ENCODE peak calls at places on chromosomes 1 and 21, in seven cellular contexts. One of them, this sample, is unnamed.

GRCh38 chr1:150121236-150121862 is 28.4 kb upstream of the PLEKHO1 start:
- DNase-seq in Panc1: no peak
- DNase-seq in spleen: no peak
- DNase-seq in K562: no peak
- DNase-seq in transverse colon: no peak
- DNase-seq in stomach: no peak
- DNase-seq in endothelial cell of umbilical vein: no peak
- DNase-seq in this sample: no peak

GRCh38 chr1:171350579-171350978 is 36.6 kb downstream of the FMO4 start:
- DNase-seq in endothelial cell of umbilical vein: no peak
- DNase-seq in Panc1: no peak
- DNase-seq in K562: no peak
- DNase-seq in stomach: no peak
- DNase-seq in transverse colon: no peak
- DNase-seq in spleen: no peak
- DNase-seq in this sample: no peak

GRCh38 chr21:42503711-42504110 is 7.7 kb upstream of the RSPH1 start:
- DNase-seq in endothelial cell of umbilical vein: no peak
- DNase-seq in K562: no peak
- DNase-seq in stomach: no peak
- DNase-seq in Panc1: no peak
- DNase-seq in spleen: no peak
- DNase-seq in transverse colon: no peak
- DNase-seq in this sample: no peak

GRCh38 chr21:45540601-45540970 is 1.7 kb downstream of the SLC19A1 start:
- DNase-seq in K562: no peak
- DNase-seq in endothelial cell of umbilical vein: no peak
- DNase-seq in stomach: peak; percentile 24
- DNase-seq in Panc1: no peak
- DNase-seq in spleen: peak; percentile 72
- DNase-seq in transverse colon: no peak
- DNase-seq in this sample: no peak

GRCh38 chr1:201766117-201766863 is 62.7 kb upstream of the IPO9 start:
- DNase-seq in spleen: no peak
- DNase-seq in stomach: no peak
- DNase-seq in Panc1: no peak
- DNase-seq in transverse colon: no peak
- DNase-seq in K562: no peak
- DNase-seq in endothelial cell of umbilical vein: no peak
- DNase-seq in this sample: no peak

GRCh38 chr1:152699746-152700145 is 1.6 kb downstream of the LCE2A start:
- DNase-seq in spleen: no peak
- DNase-seq in stomach: no peak
- DNase-seq in endothelial cell of umbilical vein: no peak
- DNase-seq in K562: no peak
- DNase-seq in Panc1: no peak
- DNase-seq in transverse colon: no peak
- DNase-seq in this sample: no peak

GRCh38 chr1:91876040-91876470 is 9.9 kb downstream of the TGFBR3 start:
- DNase-seq in endothelial cell of umbilical vein: no peak
- DNase-seq in transverse colon: no peak
- DNase-seq in spleen: no peak
- DNase-seq in Panc1: no peak
- DNase-seq in stomach: no peak
- DNase-seq in K562: no peak
- DNase-seq in this sample: no peak

GRCh38 chr1:85325920-85326319 is 49.5 kb upstream of the BCL10 start:
- DNase-seq in transverse colon: no peak
- DNase-seq in K562: no peak
- DNase-seq in Panc1: no peak
- DNase-seq in spleen: no peak
- DNase-seq in stomach: no peak
- DNase-seq in endothelial cell of umbilical vein: no peak
- DNase-seq in this sample: no peak

GRCh38 chr1:93694039-93694438 is 12.4 kb upstream of the BCAR3 start:
- DNase-seq in K562: no peak
- DNase-seq in stomach: no peak
- DNase-seq in spleen: no peak
- DNase-seq in endothelial cell of umbilical vein: peak; percentile 12
- DNase-seq in Panc1: no peak
- DNase-seq in transverse colon: no peak
- DNase-seq in this sample: no peak

GRCh38 chr1:42319128-42319851 is 15.7 kb downstream of the FOXJ3 start:
- DNase-seq in spleen: no peak
- DNase-seq in endothelial cell of umbilical vein: peak; percentile 43
- DNase-seq in transverse colon: no peak
- DNase-seq in K562: no peak
- DNase-seq in stomach: no peak
- DNase-seq in Panc1: no peak
- DNase-seq in this sample: no peak

GRCh38 chr1:205610036-205610435 is 21.8 kb downstream of the ELK4 start:
- DNase-seq in K562: no peak
- DNase-seq in stomach: no peak
- DNase-seq in spleen: no peak
- DNase-seq in transverse colon: no peak
- DNase-seq in Panc1: no peak
- DNase-seq in endothelial cell of umbilical vein: peak; percentile 87
- DNase-seq in this sample: no peak

GRCh38 chr1:99963041-99963795 is 6.6 kb upstream of the SLC35A3 start:
- DNase-seq in stomach: no peak
- DNase-seq in K562: no peak
- DNase-seq in transverse colon: no peak
- DNase-seq in spleen: no peak
- DNase-seq in endothelial cell of umbilical vein: peak; percentile 47
- DNase-seq in Panc1: no peak
- DNase-seq in this sample: no peak

GRCh38 chr21:40047993-40048730 is 180.9 kb downstream of the PCP4 start:
- DNase-seq in K562: no peak
- DNase-seq in spleen: no peak
- DNase-seq in endothelial cell of umbilical vein: no peak
- DNase-seq in Panc1: no peak
- DNase-seq in stomach: no peak
- DNase-seq in transverse colon: no peak
- DNase-seq in this sample: no peak

GRCh38 chr1:6897138-6897537 is 111.9 kb downstream of the CAMTA1 start:
- DNase-seq in stomach: no peak
- DNase-seq in transverse colon: no peak
- DNase-seq in spleen: no peak
- DNase-seq in Panc1: no peak
- DNase-seq in K562: no peak
- DNase-seq in endothelial cell of umbilical vein: no peak
- DNase-seq in this sample: no peak

GRCh38 chr1:36484099-36484498 is 1.4 kb upstream of the CSF3R start:
- DNase-seq in spleen: no peak
- DNase-seq in stomach: no peak
- DNase-seq in transverse colon: no peak
- DNase-seq in endothelial cell of umbilical vein: no peak
- DNase-seq in K562: no peak
- DNase-seq in Panc1: no peak
- DNase-seq in this sample: no peak

GRCh38 chr1:246969621-246970020 is 37.9 kb upstream of the AHCTF1 start:
- DNase-seq in endothelial cell of umbilical vein: no peak
- DNase-seq in K562: no peak
- DNase-seq in Panc1: no peak
- DNase-seq in transverse colon: no peak
- DNase-seq in stomach: no peak
- DNase-seq in spleen: no peak
- DNase-seq in this sample: no peak
- H3K9me3 ChIP-seq in endothelial cell of umbilical vein: no peaks in the 10 kb centered on the region
- H3K9me3 ChIP-seq in K562: peaks cover 7% of the 10 kb centered on the region
- H3K9me3 ChIP-seq in Panc1: peaks cover 7% of the 10 kb centered on the region
- H3K9me3 ChIP-seq in transverse colon: no peaks in the 10 kb centered on the region
- H3K9me3 ChIP-seq in stomach: peaks cover 9% of the 10 kb centered on the region
- H3K9me3 ChIP-seq in spleen: peaks cover 13% of the 10 kb centered on the region
- H3K9me3 ChIP-seq in this sample: peaks cover 7% of the 10 kb centered on the region

GRCh38 chr21:38752051-38752505 is 53.7 kb upstream of the ETS2 start:
- DNase-seq in spleen: no peak
- DNase-seq in stomach: no peak
- DNase-seq in K562: no peak
- DNase-seq in transverse colon: no peak
- DNase-seq in Panc1: no peak
- DNase-seq in endothelial cell of umbilical vein: no peak
- DNase-seq in this sample: no peak

GRCh38 chr21:38758815-38759214 is 46.9 kb upstream of the ETS2 start:
- DNase-seq in K562: no peak
- DNase-seq in spleen: no peak
- DNase-seq in transverse colon: no peak
- DNase-seq in endothelial cell of umbilical vein: no peak
- DNase-seq in Panc1: no peak
- DNase-seq in stomach: peak; percentile 55
- DNase-seq in this sample: no peak

GRCh38 chr21:38756746-38757145 is 49.0 kb upstream of the ETS2 start:
- DNase-seq in Panc1: no peak
- DNase-seq in endothelial cell of umbilical vein: no peak
- DNase-seq in K562: no peak
- DNase-seq in transverse colon: no peak
- DNase-seq in spleen: no peak
- DNase-seq in stomach: no peak
- DNase-seq in this sample: no peak

GRCh38 chr21:38751379-38752050 is 54.2 kb upstream of the ETS2 start:
- DNase-seq in K562: no peak
- DNase-seq in transverse colon: no peak
- DNase-seq in spleen: peak; percentile 83
- DNase-seq in Panc1: no peak
- DNase-seq in endothelial cell of umbilical vein: peak; percentile 30
- DNase-seq in stomach: no peak
- DNase-seq in this sample: peak; percentile 85

GRCh38 chr21:38753114-38754100 is 52.3 kb upstream of the ETS2 start:
- DNase-seq in Panc1: no peak
- DNase-seq in endothelial cell of umbilical vein: no peak
- DNase-seq in stomach: no peak
- DNase-seq in spleen: no peak
- DNase-seq in K562: no peak
- DNase-seq in transverse colon: no peak
- DNase-seq in this sample: no peak
- TF ChIP-seq POLR2AphosphoS5 in Panc1: no peak
- TF ChIP-seq POLR2AphosphoS5 in endothelial cell of umbilical vein: no peak
- TF ChIP-seq POLR2AphosphoS5 in stomach: peak; percentile 54
- TF ChIP-seq POLR2AphosphoS5 in spleen: no peak
- TF ChIP-seq POLR2AphosphoS5 in K562: no peak
- TF ChIP-seq POLR2AphosphoS5 in transverse colon: peak; percentile 42
- TF ChIP-seq POLR2AphosphoS5 in this sample: no peak

GRCh38 chr1:239174880-239175279 is 211.5 kb upstream of the CHRM3 start:
- DNase-seq in stomach: no peak
- DNase-seq in transverse colon: no peak
- DNase-seq in Panc1: no peak
- DNase-seq in spleen: no peak
- DNase-seq in K562: no peak
- DNase-seq in endothelial cell of umbilical vein: no peak
- DNase-seq in this sample: no peak
- H3K9me3 ChIP-seq in stomach: no peaks in the 10 kb centered on the region
- H3K9me3 ChIP-seq in transverse colon: peaks cover 3% of the 10 kb centered on the region
- H3K9me3 ChIP-seq in Panc1: no peaks in the 10 kb centered on the region
- H3K9me3 ChIP-seq in spleen: no peaks in the 10 kb centered on the region
- H3K9me3 ChIP-seq in K562: peaks cover 2% of the 10 kb centered on the region
- H3K9me3 ChIP-seq in endothelial cell of umbilical vein: peaks cover 3% of the 10 kb centered on the region
- H3K9me3 ChIP-seq in this sample: no peaks in the 10 kb centered on the region

GRCh38 chr1:26287033-26287711 is 7.3 kb downstream of the SH3BGRL3 start:
- DNase-seq in stomach: peak; percentile 44
- DNase-seq in endothelial cell of umbilical vein: no peak
- DNase-seq in Panc1: no peak
- DNase-seq in spleen: peak; percentile 93
- DNase-seq in K562: peak; percentile 96
- DNase-seq in transverse colon: peak; percentile 70
- DNase-seq in this sample: peak; percentile 46
- TF ChIP-seq POLR2AphosphoS5 in stomach: no peak
- TF ChIP-seq POLR2AphosphoS5 in endothelial cell of umbilical vein: no peak
- TF ChIP-seq POLR2AphosphoS5 in Panc1: no peak
- TF ChIP-seq POLR2AphosphoS5 in spleen: peak; percentile 78
- TF ChIP-seq POLR2AphosphoS5 in K562: peak; percentile 98
- TF ChIP-seq POLR2AphosphoS5 in transverse colon: peak; percentile 11
- TF ChIP-seq POLR2AphosphoS5 in this sample: no peak

DNA sequence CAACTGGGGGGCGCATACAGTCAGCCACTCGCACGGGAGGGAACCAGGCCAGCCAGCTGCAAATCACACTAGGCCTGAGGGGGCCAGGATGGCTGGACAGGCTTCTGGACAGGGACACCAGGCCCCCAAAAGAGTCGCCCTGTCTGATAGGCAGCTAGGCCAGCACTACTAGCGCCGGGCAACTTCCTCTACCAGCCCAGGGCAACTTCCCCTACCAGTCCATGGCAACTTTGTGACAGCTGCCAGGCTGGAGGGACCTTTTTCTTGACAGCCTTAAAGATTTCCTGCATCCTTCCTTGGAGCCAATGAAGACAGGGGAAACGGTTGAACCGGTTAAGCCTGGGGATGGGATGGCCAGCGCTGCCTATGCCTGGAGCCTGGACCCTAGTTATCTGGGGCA is 5.1 kb downstream of the IFFO2 start:
- DNase-seq in transverse colon: no peak
- DNase-seq in endothelial cell of umbilical vein: no peak
- DNase-seq in spleen: peak; percentile 90
- DNase-seq in stomach: no peak
- DNase-seq in K562: no peak
- DNase-seq in Panc1: no peak
- DNase-seq in this sample: peak; percentile 60
- H3K9me3 ChIP-seq in transverse colon: no peaks in the 10 kb centered on the region
- H3K9me3 ChIP-seq in endothelial cell of umbilical vein: no peaks in the 10 kb centered on the region
- H3K9me3 ChIP-seq in spleen: no peaks in the 10 kb centered on the region
- H3K9me3 ChIP-seq in stomach: no peaks in the 10 kb centered on the region
- H3K9me3 ChIP-seq in K562: no peaks in the 10 kb centered on the region
- H3K9me3 ChIP-seq in Panc1: no peaks in the 10 kb centered on the region
- H3K9me3 ChIP-seq in this sample: no peaks in the 10 kb centered on the region

DNA sequence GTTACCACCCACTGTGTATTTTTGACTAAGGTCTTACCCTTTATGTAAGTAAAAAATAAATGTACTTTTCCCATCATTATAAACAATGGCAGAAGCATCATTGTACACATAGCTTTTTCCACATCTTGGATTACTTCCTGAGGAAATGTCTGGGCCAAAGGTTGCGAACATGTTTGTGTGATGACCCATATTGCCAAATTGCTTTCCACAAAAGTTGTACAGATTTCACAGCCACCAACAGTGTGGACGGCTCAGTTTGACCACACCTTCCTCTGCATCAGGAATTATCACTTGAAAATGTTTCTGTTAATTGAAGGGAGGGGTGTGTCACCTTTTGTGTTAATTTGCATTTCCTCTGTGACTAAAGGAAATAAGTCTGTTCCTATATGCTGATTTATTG is 25.7 kb downstream of the AKNAD1 start:
- DNase-seq in Panc1: peak; percentile 36
- DNase-seq in endothelial cell of umbilical vein: peak; percentile 85
- DNase-seq in K562: no peak
- DNase-seq in spleen: no peak
- DNase-seq in stomach: no peak
- DNase-seq in transverse colon: no peak
- DNase-seq in this sample: no peak
- TF ChIP-seq POLR2AphosphoS5 in Panc1: no peak
- TF ChIP-seq POLR2AphosphoS5 in endothelial cell of umbilical vein: peak; percentile 81
- TF ChIP-seq POLR2AphosphoS5 in K562: no peak
- TF ChIP-seq POLR2AphosphoS5 in spleen: no peak
- TF ChIP-seq POLR2AphosphoS5 in stomach: peak; percentile 24
- TF ChIP-seq POLR2AphosphoS5 in transverse colon: peak; percentile 29
- TF ChIP-seq POLR2AphosphoS5 in this sample: no peak